ENCODE peak calls at places on chromosomes 13 and 19, in nine cellular contexts. One of them, this sample, is unnamed.

GRCh38 chr19:41657157-41657556 is 30.3 kb upstream of the CEACAM4 start:
- DNase-seq in cardiac fibroblast: no peak
- DNase-seq in heart left ventricle: no peak
- DNase-seq in H7: no peak
- DNase-seq in MG63: no peak
- DNase-seq in pancreas: no peak
- DNase-seq in ascending aorta: no peak
- DNase-seq in foreskin fibroblast: no peak
- DNase-seq in Caco-2: no peak
- DNase-seq in this sample: no peak

GRCh38 chr13:66556306-66556705 is 673.8 kb downstream of the PCDH9 start:
- DNase-seq in cardiac fibroblast: peak
- DNase-seq in heart left ventricle: no peak
- DNase-seq in H7: no peak
- DNase-seq in MG63: no peak
- DNase-seq in pancreas: no peak
- DNase-seq in ascending aorta: no peak
- DNase-seq in foreskin fibroblast: peak
- DNase-seq in Caco-2: no peak
- DNase-seq in this sample: no peak

GRCh38 chr19:16205205-16206045 is 7.7 kb downstream of the AP1M1 start:
- DNase-seq in cardiac fibroblast: no peak
- DNase-seq in heart left ventricle: no peak
- DNase-seq in H7: peak
- DNase-seq in MG63: no peak
- DNase-seq in pancreas: no peak
- DNase-seq in ascending aorta: no peak
- DNase-seq in foreskin fibroblast: no peak
- DNase-seq in Caco-2: no peak
- DNase-seq in this sample: no peak

GRCh38 chr19:53879145-53880037 is 2.6 kb upstream of the PRKCG start:
- DNase-seq in cardiac fibroblast: peak
- DNase-seq in heart left ventricle: peak
- DNase-seq in H7: peak
- DNase-seq in MG63: peak
- DNase-seq in pancreas: peak
- DNase-seq in ascending aorta: peak
- DNase-seq in foreskin fibroblast: peak
- DNase-seq in Caco-2: peak
- DNase-seq in this sample: peak

GRCh38 chr13:112643759-112644459 is 45.9 kb upstream of the ATP11A start:
- DNase-seq in cardiac fibroblast: no peak
- DNase-seq in heart left ventricle: no peak
- DNase-seq in H7: no peak
- DNase-seq in MG63: no peak
- DNase-seq in pancreas: peak
- DNase-seq in ascending aorta: no peak
- DNase-seq in foreskin fibroblast: no peak
- DNase-seq in Caco-2: no peak
- DNase-seq in this sample: no peak

GRCh38 chr19:39558623-39559117 is 18.7 kb upstream of the EID2 start:
- DNase-seq in cardiac fibroblast: no peak
- DNase-seq in heart left ventricle: no peak
- DNase-seq in H7: no peak
- DNase-seq in MG63: no peak
- DNase-seq in pancreas: no peak
- DNase-seq in ascending aorta: no peak
- DNase-seq in foreskin fibroblast: no peak
- DNase-seq in Caco-2: no peak
- DNase-seq in this sample: no peak

GRCh38 chr13:48626077-48626449 is 27.7 kb upstream of the CYSLTR2 start:
- DNase-seq in cardiac fibroblast: peak
- DNase-seq in heart left ventricle: no peak
- DNase-seq in H7: no peak
- DNase-seq in MG63: no peak
- DNase-seq in pancreas: peak
- DNase-seq in ascending aorta: no peak
- DNase-seq in foreskin fibroblast: no peak
- DNase-seq in Caco-2: peak
- DNase-seq in this sample: peak

GRCh38 chr19:14433454-14434156 is 499 bp downstream of the PKN1 start:
- DNase-seq in cardiac fibroblast: no peak
- DNase-seq in heart left ventricle: no peak
- DNase-seq in H7: peak
- DNase-seq in MG63: no peak
- DNase-seq in pancreas: peak
- DNase-seq in ascending aorta: no peak
- DNase-seq in foreskin fibroblast: peak
- DNase-seq in Caco-2: no peak
- DNase-seq in this sample: no peak

GRCh38 chr13:68173111-68173510 is 943.0 kb upstream of the PCDH9 start:
- DNase-seq in cardiac fibroblast: no peak
- DNase-seq in heart left ventricle: no peak
- DNase-seq in H7: no peak
- DNase-seq in MG63: no peak
- DNase-seq in pancreas: no peak
- DNase-seq in ascending aorta: no peak
- DNase-seq in foreskin fibroblast: no peak
- DNase-seq in Caco-2: no peak
- DNase-seq in this sample: no peak

GRCh38 chr13:23579886-23580706 is 9.9 kb downstream of the TNFRSF19 start:
- DNase-seq in cardiac fibroblast: peak
- DNase-seq in heart left ventricle: no peak
- DNase-seq in H7: peak
- DNase-seq in MG63: peak
- DNase-seq in pancreas: no peak
- DNase-seq in ascending aorta: no peak
- DNase-seq in foreskin fibroblast: peak
- DNase-seq in Caco-2: no peak
- DNase-seq in this sample: no peak

GRCh38 chr19:33125929-33126388 is 6.0 kb upstream of the WDR88 start:
- DNase-seq in cardiac fibroblast: peak
- DNase-seq in heart left ventricle: peak
- DNase-seq in H7: peak
- DNase-seq in MG63: peak
- DNase-seq in pancreas: no peak
- DNase-seq in ascending aorta: no peak
- DNase-seq in foreskin fibroblast: peak
- DNase-seq in Caco-2: peak
- DNase-seq in this sample: peak

GRCh38 chr13:70894258-70894657 is 786.0 kb upstream of the KLHL1 start:
- DNase-seq in cardiac fibroblast: no peak
- DNase-seq in heart left ventricle: no peak
- DNase-seq in H7: no peak
- DNase-seq in MG63: no peak
- DNase-seq in pancreas: no peak
- DNase-seq in ascending aorta: no peak
- DNase-seq in foreskin fibroblast: no peak
- DNase-seq in Caco-2: no peak
- DNase-seq in this sample: no peak

GRCh38 chr13:28459911-28460310 is 35.0 kb downstream of the FLT1 start:
- DNase-seq in cardiac fibroblast: no peak
- DNase-seq in heart left ventricle: no peak
- DNase-seq in H7: no peak
- DNase-seq in MG63: no peak
- DNase-seq in pancreas: no peak
- DNase-seq in ascending aorta: no peak
- DNase-seq in foreskin fibroblast: no peak
- DNase-seq in Caco-2: no peak
- DNase-seq in this sample: no peak

GRCh38 chr19:36244066-36244465 is 29.2 kb downstream of the ZNF146 start:
- DNase-seq in cardiac fibroblast: no peak
- DNase-seq in heart left ventricle: no peak
- DNase-seq in H7: peak
- DNase-seq in MG63: no peak
- DNase-seq in pancreas: no peak
- DNase-seq in ascending aorta: no peak
- DNase-seq in foreskin fibroblast: no peak
- DNase-seq in Caco-2: no peak
- DNase-seq in this sample: no peak

GRCh38 chr19:34337747-34338146 is 27.2 kb upstream of the GPI start:
- DNase-seq in cardiac fibroblast: no peak
- DNase-seq in heart left ventricle: no peak
- DNase-seq in H7: no peak
- DNase-seq in MG63: no peak
- DNase-seq in pancreas: peak
- DNase-seq in ascending aorta: no peak
- DNase-seq in foreskin fibroblast: no peak
- DNase-seq in Caco-2: no peak
- DNase-seq in this sample: no peak

GRCh38 chr19:10508036-10508435 is 4.9 kb upstream of the KEAP1 start:
- DNase-seq in cardiac fibroblast: no peak
- DNase-seq in heart left ventricle: no peak
- DNase-seq in H7: no peak
- DNase-seq in MG63: no peak
- DNase-seq in pancreas: no peak
- DNase-seq in ascending aorta: no peak
- DNase-seq in foreskin fibroblast: no peak
- DNase-seq in Caco-2: no peak
- DNase-seq in this sample: no peak

GRCh38 chr19:5057860-5058259 is 88.9 kb downstream of the KDM4B start:
- DNase-seq in cardiac fibroblast: peak
- DNase-seq in heart left ventricle: no peak
- DNase-seq in H7: peak
- DNase-seq in MG63: no peak
- DNase-seq in pancreas: no peak
- DNase-seq in ascending aorta: no peak
- DNase-seq in foreskin fibroblast: peak
- DNase-seq in Caco-2: no peak
- DNase-seq in this sample: no peak

GRCh38 chr13:36190771-36191170 is 23.6 kb downstream of the SOHLH2 start:
- DNase-seq in cardiac fibroblast: peak
- DNase-seq in heart left ventricle: no peak
- DNase-seq in H7: no peak
- DNase-seq in MG63: no peak
- DNase-seq in pancreas: no peak
- DNase-seq in ascending aorta: no peak
- DNase-seq in foreskin fibroblast: no peak
- DNase-seq in Caco-2: no peak
- DNase-seq in this sample: no peak

GRCh38 chr19:29841209-29841558 is 29.4 kb downstream of the CCNE1 start:
- DNase-seq in cardiac fibroblast: no peak
- DNase-seq in heart left ventricle: no peak
- DNase-seq in H7: peak
- DNase-seq in MG63: no peak
- DNase-seq in pancreas: no peak
- DNase-seq in ascending aorta: no peak
- DNase-seq in foreskin fibroblast: peak
- DNase-seq in Caco-2: no peak
- DNase-seq in this sample: no peak

GRCh38 chr13:26221399-26221720 is 754 bp downstream of the RNF6 start:
- DNase-seq in cardiac fibroblast: no peak
- DNase-seq in heart left ventricle: no peak
- DNase-seq in H7: no peak
- DNase-seq in MG63: no peak
- DNase-seq in pancreas: no peak
- DNase-seq in ascending aorta: no peak
- DNase-seq in foreskin fibroblast: no peak
- DNase-seq in Caco-2: no peak
- DNase-seq in this sample: peak

GRCh38 chr13:65841156-65841555 is 1389.0 kb downstream of the PCDH9 start:
- DNase-seq in cardiac fibroblast: no peak
- DNase-seq in heart left ventricle: no peak
- DNase-seq in H7: no peak
- DNase-seq in MG63: no peak
- DNase-seq in pancreas: no peak
- DNase-seq in ascending aorta: no peak
- DNase-seq in foreskin fibroblast: no peak
- DNase-seq in Caco-2: no peak
- DNase-seq in this sample: no peak

GRCh38 chr13:82654851-82655517 is 1227.3 kb downstream of the SLITRK1 start:
- DNase-seq in cardiac fibroblast: peak
- DNase-seq in heart left ventricle: peak
- DNase-seq in H7: no peak
- DNase-seq in MG63: peak
- DNase-seq in pancreas: peak
- DNase-seq in ascending aorta: peak
- DNase-seq in foreskin fibroblast: peak
- DNase-seq in Caco-2: no peak
- DNase-seq in this sample: no peak

GRCh38 chr19:49071860-49072547 is 495 bp downstream of the KCNA7 start:
- DNase-seq in cardiac fibroblast: no peak
- DNase-seq in heart left ventricle: no peak
- DNase-seq in H7: peak
- DNase-seq in MG63: peak
- DNase-seq in pancreas: no peak
- DNase-seq in ascending aorta: no peak
- DNase-seq in foreskin fibroblast: no peak
- DNase-seq in Caco-2: peak
- DNase-seq in this sample: no peak
- H3K4me3 ChIP-seq in cardiac fibroblast: no peak
- H3K4me3 ChIP-seq in heart left ventricle: peak
- H3K4me3 ChIP-seq in H7: peak
- H3K4me3 ChIP-seq in MG63: no peak
- H3K4me3 ChIP-seq in pancreas: no peak
- H3K4me3 ChIP-seq in ascending aorta: peak
- H3K4me3 ChIP-seq in foreskin fibroblast: no peak
- H3K4me3 ChIP-seq in Caco-2: peak
- H3K4me3 ChIP-seq in this sample: peak

GRCh38 chr19:48739835-48740704 is at the start of gene RASIP1:
- DNase-seq in cardiac fibroblast: no peak
- DNase-seq in heart left ventricle: peak
- DNase-seq in H7: peak
- DNase-seq in MG63: no peak
- DNase-seq in pancreas: peak
- DNase-seq in ascending aorta: no peak
- DNase-seq in foreskin fibroblast: no peak
- DNase-seq in Caco-2: no peak
- DNase-seq in this sample: no peak
- H3K4me3 ChIP-seq in cardiac fibroblast: peak
- H3K4me3 ChIP-seq in heart left ventricle: peak
- H3K4me3 ChIP-seq in H7: peak
- H3K4me3 ChIP-seq in MG63: no peak
- H3K4me3 ChIP-seq in pancreas: peak
- H3K4me3 ChIP-seq in ascending aorta: peak
- H3K4me3 ChIP-seq in foreskin fibroblast: peak
- H3K4me3 ChIP-seq in Caco-2: peak
- H3K4me3 ChIP-seq in this sample: peak

GRCh38 chr19:13014101-13014920 is 19.0 kb downstream of the NFIX start:
- DNase-seq in cardiac fibroblast: no peak
- DNase-seq in heart left ventricle: no peak
- DNase-seq in H7: peak
- DNase-seq in MG63: peak
- DNase-seq in pancreas: no peak
- DNase-seq in ascending aorta: no peak
- DNase-seq in foreskin fibroblast: no peak
- DNase-seq in Caco-2: no peak
- DNase-seq in this sample: no peak
- H3K4me3 ChIP-seq in cardiac fibroblast: peak
- H3K4me3 ChIP-seq in heart left ventricle: peak
- H3K4me3 ChIP-seq in H7: no peak
- H3K4me3 ChIP-seq in MG63: peak
- H3K4me3 ChIP-seq in pancreas: no peak
- H3K4me3 ChIP-seq in ascending aorta: peak
- H3K4me3 ChIP-seq in foreskin fibroblast: no peak
- H3K4me3 ChIP-seq in Caco-2: no peak
- H3K4me3 ChIP-seq in this sample: no peak

DNA sequence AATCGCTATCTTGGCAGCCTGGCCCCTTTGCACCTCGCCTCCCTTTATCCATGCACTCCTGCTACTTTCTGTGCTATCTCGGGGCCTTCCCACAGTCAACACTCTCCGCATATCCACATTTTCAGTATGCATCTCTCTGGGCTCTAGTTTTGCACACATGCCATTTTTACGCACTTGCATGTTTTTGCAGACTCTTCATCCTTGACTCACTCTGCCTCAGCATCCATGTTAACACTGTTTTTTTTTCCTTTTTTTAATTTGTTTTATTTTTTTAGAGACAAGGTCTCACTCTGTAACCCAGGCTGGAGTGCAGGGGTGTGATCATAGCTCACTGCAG is 2.5 kb downstream of the MAMSTR start:
- DNase-seq in cardiac fibroblast: peak
- DNase-seq in heart left ventricle: no peak
- DNase-seq in H7: no peak
- DNase-seq in MG63: no peak
- DNase-seq in pancreas: no peak
- DNase-seq in ascending aorta: no peak
- DNase-seq in foreskin fibroblast: peak
- DNase-seq in Caco-2: no peak
- DNase-seq in this sample: no peak
- H3K4me3 ChIP-seq in cardiac fibroblast: no peak
- H3K4me3 ChIP-seq in heart left ventricle: peak
- H3K4me3 ChIP-seq in H7: peak
- H3K4me3 ChIP-seq in MG63: peak
- H3K4me3 ChIP-seq in pancreas: peak
- H3K4me3 ChIP-seq in ascending aorta: peak
- H3K4me3 ChIP-seq in foreskin fibroblast: peak
- H3K4me3 ChIP-seq in Caco-2: no peak
- H3K4me3 ChIP-seq in this sample: peak

This sample was measured in skeletal muscle cell.